ENCODE peak calls at places on chromosomes 12 and 14, in ten cellular contexts. W is right lobe of liver; E is endothelial cell; X is gastrocnemius medialis; L is CD8-positive, alpha-beta T cell; S is cardiac fibroblast; C is HepG2; N is ovary; V is sigmoid colon; Y is stomach. B is an unnamed sample.
A peak's percentile ranks its signal among the peaks of the same experiment; 100 is the strongest.

GRCh38 chr12:104877107-104877705 is 80.9 kb downstream of the SLC41A2 start:
- DNase-seq in W (no peak), E (peak; percentile 18), X (no peak), L (peak; percentile 28), S (peak; percentile 76), C (no peak), N (peak; percentile 44), V (no peak), Y (peak; percentile 26), B (no peak)

GRCh38 chr12:107730942-107731341 is 30.0 kb downstream of the PRDM4 start:
- DNase-seq in W (no peak), E (no peak), X (no peak), L (no peak), S (no peak), C (no peak), N (no peak), V (no peak), Y (no peak), B (no peak)

GRCh38 chr12:42541965-42542364 is 47.6 kb downstream of the PRICKLE1 start:
- DNase-seq in W (no peak), E (no peak), X (no peak), L (no peak), S (no peak), C (no peak), N (no peak), V (no peak), Y (no peak), B (no peak)

GRCh38 chr14:103391048-103391447 is 5.8 kb downstream of the MARK3 start:
- DNase-seq in W (no peak), E (peak; percentile 18), X (no peak), L (peak; percentile 62), S (peak; percentile 92), C (peak; percentile 44), N (no peak), V (no peak), Y (no peak), B (no peak)

GRCh38 chr14:91533623-91534022 is 23.5 kb upstream of the PPP4R3A start:
- DNase-seq in W (no peak), E (no peak), X (no peak), L (no peak), S (no peak), C (no peak), N (no peak), V (no peak), Y (no peak), B (no peak)

GRCh38 chr12:12379831-12380730 is 23.2 kb downstream of the BORCS5 start:
- DNase-seq in W (no peak), E (no peak), X (no peak), L (peak; percentile 69), S (peak; percentile 32), C (no peak), N (no peak), V (no peak), Y (no peak), B (no peak)

GRCh38 chr14:53354331-53354730 is 201.2 kb upstream of the DDHD1 start:
- DNase-seq in W (no peak), E (no peak), X (no peak), L (no peak), S (no peak), C (no peak), N (no peak), V (no peak), Y (no peak), B (no peak)

GRCh38 chr12:31466768-31467167 is 124.2 kb downstream of the DENND5B start:
- DNase-seq in W (no peak), E (no peak), X (no peak), L (no peak), S (peak; percentile 25), C (no peak), N (no peak), V (no peak), Y (no peak), B (no peak)

GRCh38 chr14:22539831-22540230 is 49.2 kb downstream of the DAD1 start:
- DNase-seq in W (no peak), E (no peak), X (no peak), L (peak; percentile 44), S (no peak), C (no peak), N (no peak), V (no peak), Y (no peak), B (no peak)

GRCh38 chr12:84594157-84594556 is 318.4 kb downstream of the SLC6A15 start:
- DNase-seq in W (no peak), E (no peak), X (no peak), L (no peak), S (no peak), C (no peak), N (no peak), V (no peak), Y (no peak), B (no peak)

GRCh38 chr14:95557291-95557690 is 22.4 kb downstream of the GLRX5 start:
- DNase-seq in W (no peak), E (no peak), X (no peak), L (no peak), S (no peak), C (no peak), N (no peak), V (no peak), Y (no peak), B (no peak)

GRCh38 chr12:65821336-65821735 is 2.9 kb upstream of the HMGA2 start:
- DNase-seq in W (no peak), E (no peak), X (no peak), L (no peak), S (no peak), C (no peak), N (no peak), V (no peak), Y (no peak), B (no peak)

GRCh38 chr12:85835417-85835809 is 796 bp downstream of the RASSF9 start:
- DNase-seq in W (no peak), E (no peak), X (no peak), L (no peak), S (peak; percentile 56), C (no peak), N (no peak), V (no peak), Y (no peak), B (no peak)

GRCh38 chr12:68733661-68734071 is 12.3 kb upstream of the SLC35E3 start:
- DNase-seq in W (no peak), E (no peak), X (no peak), L (no peak), S (peak; percentile 44), C (no peak), N (no peak), V (no peak), Y (no peak), B (no peak)

GRCh38 chr12:20624718-20625117 is 70.4 kb upstream of the SLCO1C1 start:
- DNase-seq in W (no peak), E (peak; percentile 38), X (no peak), L (no peak), S (peak; percentile 63), C (peak; percentile 56), N (no peak), V (no peak), Y (no peak), B (no peak)
- TF ChIP-seq CTCF in W (no peak), E (peak; percentile 30), X (peak; percentile 22), L (no peak), S (peak; percentile 32), C (peak; percentile 47), N (no peak), V (peak; percentile 12), Y (no peak), B (peak; percentile 75)

DNA sequence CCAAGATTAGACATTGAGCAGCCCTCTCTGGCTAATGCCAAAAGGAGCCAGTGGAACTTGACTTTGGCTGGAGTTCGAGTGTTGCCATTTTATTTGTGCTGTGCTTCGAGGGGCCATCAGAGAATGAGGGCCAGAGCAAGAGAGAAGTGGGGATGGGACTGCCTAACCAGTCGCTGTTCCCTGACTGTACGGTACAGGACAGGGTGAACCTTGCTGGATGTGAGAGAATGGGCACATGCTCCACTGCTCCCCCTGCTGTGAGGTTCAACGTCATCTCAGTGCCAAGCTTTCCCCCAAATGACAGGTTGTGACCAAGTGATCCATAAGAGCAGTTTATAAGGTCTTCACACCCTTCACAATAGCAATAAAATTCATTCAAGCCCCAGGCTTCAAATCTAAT is 55.1 kb upstream of the BCL11B start:
- DNase-seq in W (no peak), E (no peak), X (no peak), L (no peak), S (no peak), C (no peak), N (no peak), V (no peak), Y (no peak), B (peak; percentile 25)
- TF ChIP-seq CTCF in W (no peak), E (no peak), X (no peak), L (no peak), S (no peak), C (peak; percentile 46), N (no peak), V (no peak), Y (no peak), B (peak; percentile 20)

GRCh38 chr12:80622271-80622670 is 85.2 kb upstream of the MYF6 start:
- DNase-seq in W (no peak), E (no peak), X (no peak), L (no peak), S (no peak), C (no peak), N (no peak), V (no peak), Y (no peak), B (no peak)
- TF ChIP-seq CTCF in W (no peak), E (no peak), X (no peak), L (no peak), S (peak; percentile 32), C (no peak), N (no peak), V (no peak), Y (no peak), B (peak; percentile 70)

DNA sequence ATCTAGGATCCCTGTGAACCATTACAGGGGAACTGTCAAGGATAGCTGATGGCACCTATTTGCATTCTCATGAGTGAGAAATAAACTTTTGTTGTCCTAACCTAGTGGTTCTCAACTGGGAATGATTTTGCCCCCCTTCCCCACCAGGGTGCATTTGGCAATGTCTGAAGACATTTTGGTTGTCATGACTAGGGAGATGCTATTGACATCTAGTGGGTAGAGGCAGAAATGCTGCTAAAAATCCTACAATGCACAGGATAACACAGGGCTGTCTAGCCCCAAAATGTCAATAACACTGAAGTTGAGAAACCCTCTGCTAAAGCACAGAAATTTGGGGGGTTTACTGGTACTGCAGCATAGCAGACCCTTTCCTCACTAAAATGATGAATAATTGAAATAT is 140.9 kb upstream of the SRRM4 start:
- DNase-seq in W (no peak), E (no peak), X (no peak), L (no peak), S (no peak), C (peak; percentile 29), N (no peak), V (no peak), Y (no peak), B (no peak)
- TF ChIP-seq CTCF in W (peak; percentile 25), E (no peak), X (no peak), L (no peak), S (no peak), C (peak; percentile 59), N (no peak), V (no peak), Y (no peak), B (peak; percentile 30)

DNA sequence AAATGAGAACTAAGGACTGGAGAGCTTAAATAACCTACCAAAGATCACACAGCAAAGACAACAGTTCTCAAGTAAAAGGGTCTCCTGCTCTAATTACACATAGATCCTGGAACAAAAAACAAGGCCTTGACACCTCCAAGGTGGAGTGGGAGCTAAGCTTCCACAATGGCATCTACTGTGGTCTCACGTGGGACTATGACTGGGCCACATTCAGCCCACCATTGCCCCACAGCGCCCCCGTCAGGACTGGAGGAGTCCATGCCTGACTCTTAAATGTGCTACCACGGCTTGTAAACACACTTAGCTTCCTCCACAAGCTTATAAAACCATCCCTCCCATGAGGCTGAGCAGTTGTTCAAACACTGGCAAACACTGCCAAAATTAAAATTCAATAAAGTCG is 88.5 kb downstream of the GCH1 start:
- DNase-seq in W (no peak), E (no peak), X (no peak), L (no peak), S (no peak), C (no peak), N (no peak), V (no peak), Y (no peak), B (no peak)
- TF ChIP-seq CTCF in W (no peak), E (peak; percentile 40), X (no peak), L (no peak), S (peak; percentile 10), C (peak; percentile 47), N (no peak), V (no peak), Y (no peak), B (peak; percentile 49)

B was measured in chondrocyte.